ENCODE peak calls at places on chromosomes 11 and 22, in eight cellular contexts. One of them, this sample, is unnamed. For H3K36me3, the result is how much of the 10 kb centered on the place peaks cover.

GRCh38 chr11:17351510-17352176 is at the start of gene NCR3LG1:
- DNase-seq in small intestine: peak
- DNase-seq in HCT116: no peak
- DNase-seq in CD8-positive, alpha-beta memory T cell: peak
- DNase-seq in heart right ventricle: peak
- DNase-seq in tibial nerve: peak
- DNase-seq in right lobe of liver: peak
- DNase-seq in uterus: peak
- DNase-seq in this sample: peak

GRCh38 chr11:13462311-13462927 is 603 bp downstream of the BTBD10 start:
- DNase-seq in HCT116: peak
- DNase-seq in uterus: no peak
- DNase-seq in heart right ventricle: peak
- DNase-seq in right lobe of liver: peak
- DNase-seq in small intestine: peak
- DNase-seq in tibial nerve: peak
- DNase-seq in CD8-positive, alpha-beta memory T cell: peak
- DNase-seq in this sample: no peak

GRCh38 chr11:119793335-119793984 is 64.5 kb upstream of the NECTIN1 start:
- DNase-seq in heart right ventricle: no peak
- DNase-seq in CD8-positive, alpha-beta memory T cell: no peak
- DNase-seq in HCT116: no peak
- DNase-seq in small intestine: no peak
- DNase-seq in right lobe of liver: no peak
- DNase-seq in tibial nerve: no peak
- DNase-seq in uterus: no peak
- DNase-seq in this sample: peak

GRCh38 chr11:69598147-69598546 is 42.8 kb upstream of the CCND1 start:
- DNase-seq in HCT116: no peak
- DNase-seq in uterus: no peak
- DNase-seq in small intestine: peak
- DNase-seq in tibial nerve: no peak
- DNase-seq in heart right ventricle: no peak
- DNase-seq in CD8-positive, alpha-beta memory T cell: no peak
- DNase-seq in right lobe of liver: no peak
- DNase-seq in this sample: no peak

GRCh38 chr11:11998091-11998781 is 10.2 kb downstream of the DKK3 start:
- DNase-seq in uterus: no peak
- DNase-seq in heart right ventricle: no peak
- DNase-seq in small intestine: peak
- DNase-seq in HCT116: no peak
- DNase-seq in CD8-positive, alpha-beta memory T cell: no peak
- DNase-seq in right lobe of liver: no peak
- DNase-seq in tibial nerve: no peak
- DNase-seq in this sample: no peak

GRCh38 chr22:40325315-40325714 is 21.0 kb upstream of the ADSL start:
- DNase-seq in heart right ventricle: no peak
- DNase-seq in CD8-positive, alpha-beta memory T cell: peak
- DNase-seq in HCT116: no peak
- DNase-seq in right lobe of liver: no peak
- DNase-seq in tibial nerve: no peak
- DNase-seq in uterus: no peak
- DNase-seq in small intestine: no peak
- DNase-seq in this sample: no peak

GRCh38 chr11:73177380-73178091 is 35.4 kb upstream of the FCHSD2 start:
- DNase-seq in tibial nerve: no peak
- DNase-seq in CD8-positive, alpha-beta memory T cell: no peak
- DNase-seq in small intestine: no peak
- DNase-seq in HCT116: no peak
- DNase-seq in uterus: peak
- DNase-seq in right lobe of liver: peak
- DNase-seq in heart right ventricle: peak
- DNase-seq in this sample: no peak

GRCh38 chr11:132142102-132142501 is 771.7 kb downstream of the NTM start:
- DNase-seq in HCT116: no peak
- DNase-seq in uterus: no peak
- DNase-seq in tibial nerve: no peak
- DNase-seq in CD8-positive, alpha-beta memory T cell: no peak
- DNase-seq in heart right ventricle: no peak
- DNase-seq in small intestine: no peak
- DNase-seq in right lobe of liver: no peak
- DNase-seq in this sample: no peak

GRCh38 chr22:23565942-23566715 is 14.0 kb downstream of the IGLL1 start:
- DNase-seq in CD8-positive, alpha-beta memory T cell: no peak
- DNase-seq in heart right ventricle: peak
- DNase-seq in small intestine: no peak
- DNase-seq in right lobe of liver: no peak
- DNase-seq in HCT116: no peak
- DNase-seq in tibial nerve: no peak
- DNase-seq in uterus: no peak
- DNase-seq in this sample: peak

GRCh38 chr11:11970556-11970955 is 37.9 kb downstream of the DKK3 start:
- DNase-seq in CD8-positive, alpha-beta memory T cell: no peak
- DNase-seq in tibial nerve: no peak
- DNase-seq in small intestine: no peak
- DNase-seq in right lobe of liver: no peak
- DNase-seq in uterus: no peak
- DNase-seq in HCT116: no peak
- DNase-seq in heart right ventricle: no peak
- DNase-seq in this sample: no peak

GRCh38 chr22:27401321-27401720 is 400.2 kb downstream of the MN1 start:
- DNase-seq in tibial nerve: no peak
- DNase-seq in right lobe of liver: no peak
- DNase-seq in uterus: no peak
- DNase-seq in heart right ventricle: no peak
- DNase-seq in small intestine: no peak
- DNase-seq in CD8-positive, alpha-beta memory T cell: no peak
- DNase-seq in HCT116: no peak
- DNase-seq in this sample: no peak

GRCh38 chr22:37234736-37235711 is 9.0 kb downstream of the RAC2 start:
- DNase-seq in right lobe of liver: peak
- DNase-seq in small intestine: no peak
- DNase-seq in CD8-positive, alpha-beta memory T cell: no peak
- DNase-seq in HCT116: no peak
- DNase-seq in tibial nerve: no peak
- DNase-seq in uterus: no peak
- DNase-seq in heart right ventricle: no peak
- DNase-seq in this sample: no peak

GRCh38 chr22:23065069-23065451 is 5.3 kb upstream of the GNAZ start:
- DNase-seq in tibial nerve: no peak
- DNase-seq in HCT116: no peak
- DNase-seq in small intestine: no peak
- DNase-seq in heart right ventricle: no peak
- DNase-seq in right lobe of liver: peak
- DNase-seq in CD8-positive, alpha-beta memory T cell: no peak
- DNase-seq in uterus: peak
- DNase-seq in this sample: peak

GRCh38 chr22:29330291-29330690 is 14.8 kb upstream of the RASL10A start:
- DNase-seq in small intestine: no peak
- DNase-seq in heart right ventricle: no peak
- DNase-seq in HCT116: no peak
- DNase-seq in right lobe of liver: no peak
- DNase-seq in CD8-positive, alpha-beta memory T cell: no peak
- DNase-seq in tibial nerve: no peak
- DNase-seq in uterus: no peak
- DNase-seq in this sample: no peak

GRCh38 chr22:20986365-20986764 is 4.3 kb downstream of the LZTR1 start:
- DNase-seq in uterus: no peak
- DNase-seq in heart right ventricle: no peak
- DNase-seq in HCT116: no peak
- DNase-seq in right lobe of liver: no peak
- DNase-seq in tibial nerve: no peak
- DNase-seq in CD8-positive, alpha-beta memory T cell: no peak
- DNase-seq in small intestine: no peak
- DNase-seq in this sample: no peak

GRCh38 chr22:22702159-22702873 is 57.9 kb downstream of the GGTLC2 start:
- DNase-seq in uterus: no peak
- DNase-seq in small intestine: peak
- DNase-seq in heart right ventricle: no peak
- DNase-seq in HCT116: no peak
- DNase-seq in right lobe of liver: peak
- DNase-seq in tibial nerve: no peak
- DNase-seq in CD8-positive, alpha-beta memory T cell: no peak
- DNase-seq in this sample: no peak

GRCh38 chr22:45448431-45448830 is 34.9 kb downstream of the RIBC2 start:
- DNase-seq in heart right ventricle: peak
- DNase-seq in small intestine: no peak
- DNase-seq in CD8-positive, alpha-beta memory T cell: no peak
- DNase-seq in uterus: peak
- DNase-seq in right lobe of liver: no peak
- DNase-seq in HCT116: no peak
- DNase-seq in tibial nerve: peak
- DNase-seq in this sample: no peak
- H3K36me3 ChIP-seq in heart right ventricle: under half
- H3K36me3 ChIP-seq in small intestine: under half
- H3K36me3 ChIP-seq in CD8-positive, alpha-beta memory T cell: under half
- H3K36me3 ChIP-seq in uterus: under half
- H3K36me3 ChIP-seq in right lobe of liver: under half
- H3K36me3 ChIP-seq in HCT116: under half
- H3K36me3 ChIP-seq in tibial nerve: under half
- H3K36me3 ChIP-seq in this sample: under half

GRCh38 chr22:47032956-47033647 is 270.7 kb downstream of the TBC1D22A start:
- DNase-seq in tibial nerve: no peak
- DNase-seq in uterus: no peak
- DNase-seq in right lobe of liver: no peak
- DNase-seq in HCT116: no peak
- DNase-seq in heart right ventricle: no peak
- DNase-seq in CD8-positive, alpha-beta memory T cell: no peak
- DNase-seq in small intestine: peak
- DNase-seq in this sample: peak

GRCh38 chr22:47030881-47031627 is 268.6 kb downstream of the TBC1D22A start:
- DNase-seq in tibial nerve: no peak
- DNase-seq in small intestine: no peak
- DNase-seq in CD8-positive, alpha-beta memory T cell: no peak
- DNase-seq in uterus: no peak
- DNase-seq in heart right ventricle: no peak
- DNase-seq in HCT116: no peak
- DNase-seq in right lobe of liver: no peak
- DNase-seq in this sample: peak

GRCh38 chr22:47032091-47032943 is 269.9 kb downstream of the TBC1D22A start:
- DNase-seq in small intestine: peak
- DNase-seq in tibial nerve: no peak
- DNase-seq in uterus: no peak
- DNase-seq in right lobe of liver: no peak
- DNase-seq in CD8-positive, alpha-beta memory T cell: no peak
- DNase-seq in heart right ventricle: no peak
- DNase-seq in HCT116: no peak
- DNase-seq in this sample: peak

GRCh38 chr22:47030143-47030641 is 267.7 kb downstream of the TBC1D22A start:
- DNase-seq in CD8-positive, alpha-beta memory T cell: no peak
- DNase-seq in uterus: no peak
- DNase-seq in tibial nerve: no peak
- DNase-seq in HCT116: no peak
- DNase-seq in heart right ventricle: no peak
- DNase-seq in small intestine: no peak
- DNase-seq in right lobe of liver: no peak
- DNase-seq in this sample: no peak

GRCh38 chr22:47031628-47031915 is 269.1 kb downstream of the TBC1D22A start:
- DNase-seq in tibial nerve: no peak
- DNase-seq in HCT116: no peak
- DNase-seq in small intestine: no peak
- DNase-seq in right lobe of liver: no peak
- DNase-seq in uterus: no peak
- DNase-seq in heart right ventricle: no peak
- DNase-seq in CD8-positive, alpha-beta memory T cell: no peak
- DNase-seq in this sample: no peak
- H3K27ac ChIP-seq in tibial nerve: peak
- H3K27ac ChIP-seq in HCT116: no peak
- H3K27ac ChIP-seq in small intestine: peak
- H3K27ac ChIP-seq in right lobe of liver: no peak
- H3K27ac ChIP-seq in uterus: peak
- H3K27ac ChIP-seq in heart right ventricle: no peak
- H3K27ac ChIP-seq in CD8-positive, alpha-beta memory T cell: no peak
- H3K27ac ChIP-seq in this sample: no peak

DNA sequence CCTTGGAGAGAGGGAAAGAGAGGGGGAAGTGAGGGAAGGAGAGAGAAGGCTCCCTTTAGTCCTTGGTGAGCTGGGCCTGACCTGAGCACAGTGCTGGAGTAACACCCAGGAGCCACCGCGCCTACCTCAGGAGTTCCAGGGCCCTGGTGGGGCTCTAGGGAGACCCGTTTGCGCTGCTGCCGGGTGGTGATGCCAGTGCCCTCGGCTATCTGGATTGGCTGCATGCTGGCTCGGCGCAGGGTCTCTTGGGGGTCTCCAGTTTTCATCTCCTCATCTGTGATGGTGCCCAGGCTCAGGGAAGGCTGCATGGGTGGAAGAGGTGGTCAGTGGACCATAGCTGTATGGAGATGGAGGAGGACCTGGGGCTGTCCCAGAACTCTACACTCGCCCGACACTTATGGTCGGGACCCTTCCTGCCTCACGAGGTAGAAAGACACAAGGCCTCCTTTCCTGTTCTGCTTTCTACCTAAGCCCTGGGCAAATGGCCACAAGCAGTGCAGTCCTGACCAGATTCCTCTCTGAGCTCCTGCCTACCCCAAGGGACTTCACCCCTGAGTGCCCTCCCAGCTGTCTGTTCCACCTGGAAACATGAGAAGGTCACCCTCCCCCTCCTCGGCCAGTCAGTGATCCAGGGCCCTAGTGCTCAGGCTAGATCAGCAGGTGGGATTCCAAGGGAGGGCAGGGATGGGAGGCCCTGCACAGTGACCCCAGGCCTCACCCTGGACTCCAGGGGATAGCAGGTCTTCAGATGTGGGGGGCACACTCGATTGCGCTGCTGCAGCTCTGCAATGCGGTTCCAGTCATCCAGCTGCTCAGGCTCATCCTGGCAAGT is 6.0 kb downstream of the IL18BP start:
- DNase-seq in heart right ventricle: no peak
- DNase-seq in small intestine: no peak
- DNase-seq in HCT116: no peak
- DNase-seq in CD8-positive, alpha-beta memory T cell: no peak
- DNase-seq in tibial nerve: no peak
- DNase-seq in uterus: no peak
- DNase-seq in right lobe of liver: no peak
- DNase-seq in this sample: no peak
- H3K36me3 ChIP-seq in heart right ventricle: half or more
- H3K36me3 ChIP-seq in small intestine: half or more
- H3K36me3 ChIP-seq in HCT116: under half
- H3K36me3 ChIP-seq in CD8-positive, alpha-beta memory T cell: half or more
- H3K36me3 ChIP-seq in tibial nerve: half or more
- H3K36me3 ChIP-seq in uterus: under half
- H3K36me3 ChIP-seq in right lobe of liver: under half
- H3K36me3 ChIP-seq in this sample: half or more

DNA sequence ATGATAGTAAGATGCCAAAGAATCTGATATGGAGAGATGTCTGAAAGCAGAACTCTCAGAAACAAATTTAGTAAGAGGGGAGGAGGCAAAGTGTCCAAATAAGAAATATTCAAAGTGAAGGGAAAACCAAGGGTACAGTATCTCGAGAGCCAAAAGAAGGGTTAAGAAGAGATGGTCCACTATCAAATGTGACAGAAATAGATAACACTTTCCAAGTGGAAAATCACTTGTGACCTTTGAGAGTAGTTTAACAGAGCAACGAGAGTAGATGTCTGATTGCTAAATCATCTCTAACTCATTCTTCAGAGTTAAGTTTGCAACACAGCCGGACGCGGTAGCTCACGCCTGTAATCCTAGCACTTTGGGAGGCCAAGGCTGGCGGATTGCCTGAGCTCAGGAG is 4.3 kb upstream of the BUD13 start:
- DNase-seq in small intestine: no peak
- DNase-seq in heart right ventricle: no peak
- DNase-seq in CD8-positive, alpha-beta memory T cell: no peak
- DNase-seq in tibial nerve: no peak
- DNase-seq in HCT116: no peak
- DNase-seq in right lobe of liver: no peak
- DNase-seq in uterus: no peak
- DNase-seq in this sample: no peak
- H3K27ac ChIP-seq in small intestine: no peak
- H3K27ac ChIP-seq in heart right ventricle: no peak
- H3K27ac ChIP-seq in CD8-positive, alpha-beta memory T cell: no peak
- H3K27ac ChIP-seq in tibial nerve: no peak
- H3K27ac ChIP-seq in HCT116: no peak
- H3K27ac ChIP-seq in right lobe of liver: peak
- H3K27ac ChIP-seq in uterus: no peak
- H3K27ac ChIP-seq in this sample: no peak